ENCODE peak calls at places on chromosomes 2 and 18, in seven cellular contexts. One of them, this sample, is unnamed.

GRCh38 chr18:5207471-5207870 is 10.4 kb upstream of the AKAIN1 start:
- DNase-seq in fibroblast of the aortic adventitia: no peak
- DNase-seq in fibroblast of lung: no peak
- DNase-seq in BJ: no peak
- DNase-seq in cardiac fibroblast: no peak
- DNase-seq in tibial artery: no peak
- DNase-seq in ovary: no peak
- DNase-seq in this sample: no peak

GRCh38 chr2:68715353-68716041 is 19.1 kb upstream of the ARHGAP25 start:
- DNase-seq in tibial artery: no peak
- DNase-seq in BJ: no peak
- DNase-seq in fibroblast of lung: peak
- DNase-seq in fibroblast of the aortic adventitia: peak
- DNase-seq in ovary: peak
- DNase-seq in cardiac fibroblast: peak
- DNase-seq in this sample: no peak

GRCh38 chr2:27050281-27050995 is 1.0 kb upstream of the AGBL5 start:
- DNase-seq in cardiac fibroblast: peak
- DNase-seq in fibroblast of lung: peak
- DNase-seq in ovary: peak
- DNase-seq in tibial artery: peak
- DNase-seq in fibroblast of the aortic adventitia: peak
- DNase-seq in BJ: no peak
- DNase-seq in this sample: peak

GRCh38 chr2:168998609-168999211 is 32.4 kb downstream of the ABCB11 start:
- DNase-seq in BJ: no peak
- DNase-seq in fibroblast of the aortic adventitia: no peak
- DNase-seq in fibroblast of lung: peak
- DNase-seq in tibial artery: no peak
- DNase-seq in ovary: no peak
- DNase-seq in cardiac fibroblast: peak
- DNase-seq in this sample: no peak

GRCh38 chr2:203951366-203951902 is 14.9 kb downstream of the ICOS start:
- DNase-seq in fibroblast of the aortic adventitia: no peak
- DNase-seq in cardiac fibroblast: no peak
- DNase-seq in tibial artery: no peak
- DNase-seq in BJ: no peak
- DNase-seq in fibroblast of lung: peak
- DNase-seq in ovary: no peak
- DNase-seq in this sample: no peak

GRCh38 chr2:60706021-60706420 is 50.0 kb upstream of the PAPOLG start:
- DNase-seq in cardiac fibroblast: peak
- DNase-seq in ovary: no peak
- DNase-seq in fibroblast of lung: peak
- DNase-seq in fibroblast of the aortic adventitia: peak
- DNase-seq in tibial artery: no peak
- DNase-seq in BJ: no peak
- DNase-seq in this sample: peak

GRCh38 chr2:134089454-134089853 is 164.4 kb upstream of the MGAT5 start:
- DNase-seq in fibroblast of the aortic adventitia: no peak
- DNase-seq in BJ: no peak
- DNase-seq in ovary: no peak
- DNase-seq in cardiac fibroblast: no peak
- DNase-seq in tibial artery: no peak
- DNase-seq in fibroblast of lung: no peak
- DNase-seq in this sample: no peak

GRCh38 chr2:16137080-16137755 is 196.9 kb downstream of the MYCN start:
- DNase-seq in cardiac fibroblast: no peak
- DNase-seq in fibroblast of the aortic adventitia: no peak
- DNase-seq in fibroblast of lung: no peak
- DNase-seq in BJ: no peak
- DNase-seq in ovary: no peak
- DNase-seq in tibial artery: no peak
- DNase-seq in this sample: no peak

GRCh38 chr2:132607407-132607806 is 62.6 kb downstream of the LYPD1 start:
- DNase-seq in fibroblast of lung: no peak
- DNase-seq in cardiac fibroblast: no peak
- DNase-seq in BJ: no peak
- DNase-seq in fibroblast of the aortic adventitia: no peak
- DNase-seq in tibial artery: no peak
- DNase-seq in ovary: no peak
- DNase-seq in this sample: no peak

GRCh38 chr2:96977631-96978195 is 8.7 kb downstream of the FAM178B start:
- DNase-seq in fibroblast of the aortic adventitia: peak
- DNase-seq in BJ: peak
- DNase-seq in cardiac fibroblast: peak
- DNase-seq in tibial artery: no peak
- DNase-seq in ovary: no peak
- DNase-seq in fibroblast of lung: peak
- DNase-seq in this sample: no peak
- H3K4me3 ChIP-seq in fibroblast of the aortic adventitia: no peak
- H3K4me3 ChIP-seq in BJ: no peak
- H3K4me3 ChIP-seq in cardiac fibroblast: no peak
- H3K4me3 ChIP-seq in tibial artery: no peak
- H3K4me3 ChIP-seq in ovary: peak
- H3K4me3 ChIP-seq in fibroblast of lung: no peak
- H3K4me3 ChIP-seq in this sample: no peak

GRCh38 chr2:212526059-212526458 is 12.5 kb downstream of the ERBB4 start:
- DNase-seq in cardiac fibroblast: no peak
- DNase-seq in ovary: no peak
- DNase-seq in BJ: no peak
- DNase-seq in tibial artery: no peak
- DNase-seq in fibroblast of lung: no peak
- DNase-seq in fibroblast of the aortic adventitia: no peak
- DNase-seq in this sample: no peak

GRCh38 chr2:212523756-212524155 is 14.8 kb downstream of the ERBB4 start:
- DNase-seq in fibroblast of lung: no peak
- DNase-seq in fibroblast of the aortic adventitia: no peak
- DNase-seq in BJ: no peak
- DNase-seq in cardiac fibroblast: no peak
- DNase-seq in tibial artery: no peak
- DNase-seq in ovary: no peak
- DNase-seq in this sample: no peak

GRCh38 chr2:212517693-212518092 is 20.9 kb downstream of the ERBB4 start:
- DNase-seq in cardiac fibroblast: no peak
- DNase-seq in fibroblast of the aortic adventitia: no peak
- DNase-seq in BJ: no peak
- DNase-seq in fibroblast of lung: no peak
- DNase-seq in tibial artery: no peak
- DNase-seq in ovary: no peak
- DNase-seq in this sample: no peak

DNA sequence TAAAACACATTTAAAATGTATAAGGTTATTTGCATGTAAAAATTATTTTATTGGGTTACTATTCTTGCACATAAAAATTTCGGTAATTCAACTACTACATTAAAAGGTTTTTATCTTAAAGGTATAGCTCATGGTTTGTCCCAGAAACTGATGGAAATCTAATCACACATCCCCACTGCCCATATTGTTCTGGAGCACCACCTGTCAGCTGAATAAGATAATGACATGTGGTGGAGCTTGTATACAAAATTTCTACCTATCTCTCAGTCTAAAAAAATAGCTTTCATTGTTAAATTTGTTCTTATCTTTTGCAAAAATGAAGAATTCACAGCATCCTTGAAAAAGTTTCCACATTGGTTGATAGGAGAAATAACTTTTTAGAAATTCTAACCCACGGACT is 18.3 kb downstream of the ERBB4 start:
- DNase-seq in cardiac fibroblast: peak
- DNase-seq in fibroblast of the aortic adventitia: peak
- DNase-seq in BJ: no peak
- DNase-seq in fibroblast of lung: no peak
- DNase-seq in tibial artery: no peak
- DNase-seq in ovary: no peak
- DNase-seq in this sample: no peak
- TF ChIP-seq CTCF in cardiac fibroblast: peak
- TF ChIP-seq CTCF in fibroblast of the aortic adventitia: peak
- TF ChIP-seq CTCF in BJ: peak
- TF ChIP-seq CTCF in fibroblast of lung: peak
- TF ChIP-seq CTCF in tibial artery: peak
- TF ChIP-seq CTCF in ovary: no peak
- TF ChIP-seq CTCF in this sample: peak

GRCh38 chr18:69399253-69399652 is 1.4 kb upstream of the DOK6 start:
- DNase-seq in cardiac fibroblast: no peak
- DNase-seq in fibroblast of the aortic adventitia: no peak
- DNase-seq in fibroblast of lung: no peak
- DNase-seq in BJ: no peak
- DNase-seq in tibial artery: no peak
- DNase-seq in ovary: no peak
- DNase-seq in this sample: no peak
- H3K4me3 ChIP-seq in cardiac fibroblast: no peak
- H3K4me3 ChIP-seq in fibroblast of the aortic adventitia: no peak
- H3K4me3 ChIP-seq in fibroblast of lung: no peak
- H3K4me3 ChIP-seq in BJ: no peak
- H3K4me3 ChIP-seq in tibial artery: no peak
- H3K4me3 ChIP-seq in ovary: no peak
- H3K4me3 ChIP-seq in this sample: no peak

GRCh38 chr18:46481847-46482245 is 175.2 kb downstream of the LOXHD1 start:
- DNase-seq in ovary: no peak
- DNase-seq in fibroblast of the aortic adventitia: peak
- DNase-seq in cardiac fibroblast: no peak
- DNase-seq in tibial artery: no peak
- DNase-seq in BJ: no peak
- DNase-seq in fibroblast of lung: peak
- DNase-seq in this sample: no peak

GRCh38 chr18:46480187-46480586 is 176.8 kb downstream of the LOXHD1 start:
- DNase-seq in BJ: no peak
- DNase-seq in ovary: no peak
- DNase-seq in fibroblast of the aortic adventitia: peak
- DNase-seq in tibial artery: no peak
- DNase-seq in fibroblast of lung: no peak
- DNase-seq in cardiac fibroblast: no peak
- DNase-seq in this sample: no peak

GRCh38 chr18:46478796-46479195 is 178.2 kb downstream of the LOXHD1 start:
- DNase-seq in tibial artery: no peak
- DNase-seq in ovary: no peak
- DNase-seq in BJ: no peak
- DNase-seq in fibroblast of the aortic adventitia: no peak
- DNase-seq in fibroblast of lung: no peak
- DNase-seq in cardiac fibroblast: no peak
- DNase-seq in this sample: no peak

GRCh38 chr18:46482831-46483230 is 174.2 kb downstream of the LOXHD1 start:
- DNase-seq in cardiac fibroblast: no peak
- DNase-seq in ovary: no peak
- DNase-seq in fibroblast of lung: no peak
- DNase-seq in BJ: no peak
- DNase-seq in tibial artery: no peak
- DNase-seq in fibroblast of the aortic adventitia: no peak
- DNase-seq in this sample: no peak

GRCh38 chr18:46481048-46481846 is 175.8 kb downstream of the LOXHD1 start:
- DNase-seq in tibial artery: no peak
- DNase-seq in fibroblast of the aortic adventitia: peak
- DNase-seq in BJ: no peak
- DNase-seq in fibroblast of lung: peak
- DNase-seq in ovary: no peak
- DNase-seq in cardiac fibroblast: peak
- DNase-seq in this sample: peak
- TF ChIP-seq CTCF in tibial artery: peak
- TF ChIP-seq CTCF in fibroblast of the aortic adventitia: peak
- TF ChIP-seq CTCF in BJ: peak
- TF ChIP-seq CTCF in fibroblast of lung: peak
- TF ChIP-seq CTCF in ovary: peak
- TF ChIP-seq CTCF in cardiac fibroblast: peak
- TF ChIP-seq CTCF in this sample: peak